ENCODE peak calls at places on chromosomes 13 and 19, in six cellular contexts. D is left lung; C is PC-3; B is CD8-positive, alpha-beta T cell; L is uterus; A is breast epithelium. F is an unnamed sample.

GRCh38 chr13:33352520-33352919 is 67.0 kb upstream of the STARD13 start:
- DNase-seq in D (no peak), A (no peak), L (no peak), C (no peak), B (no peak), F (no peak)

GRCh38 chr19:29694669-29695627 is 20.1 kb downstream of the C19orf12 start:
- DNase-seq in A (peak; percentile 78), L (peak; percentile 85), B (peak; percentile 91), D (peak; percentile 73), C (peak; percentile 56), F (peak; percentile 89)

GRCh38 chr19:39200066-39200817 is 3.5 kb downstream of the NCCRP1 start:
- DNase-seq in D (no peak), B (no peak), C (no peak), A (no peak), L (no peak), F (no peak)

GRCh38 chr13:63117710-63118109 is 1702.1 kb upstream of the PCDH20 start:
- DNase-seq in B (no peak), L (no peak), D (no peak), A (no peak), C (no peak), F (no peak)

GRCh38 chr13:20127563-20128458 is 33.0 kb downstream of the GJA3 start:
- DNase-seq in C (peak; percentile 66), D (peak; percentile 71), B (peak; percentile 62), L (peak; percentile 42), A (peak; percentile 60), F (peak; percentile 76)

GRCh38 chr13:108266316-108266936 is 3.1 kb upstream of the TNFSF13B start:
- DNase-seq in L (no peak), D (no peak), A (no peak), B (no peak), C (no peak), F (no peak)

GRCh38 chr13:30196025-30196424 is 111.3 kb downstream of the KATNAL1 start:
- DNase-seq in L (no peak), C (peak; percentile 2), B (no peak), D (no peak), A (no peak), F (no peak)

GRCh38 chr13:40306817-40307216 is 359.6 kb downstream of the FOXO1 start:
- DNase-seq in A (no peak), D (no peak), B (no peak), L (no peak), C (no peak), F (no peak)

GRCh38 chr13:97921146-97921776 is 32.2 kb upstream of the IPO5 start:
- DNase-seq in L (no peak), B (no peak), C (no peak), D (no peak), A (no peak), F (no peak)

GRCh38 chr13:91228940-91229339 is 118.5 kb upstream of the MIR17HG start:
- DNase-seq in C (no peak), L (no peak), A (no peak), D (no peak), B (no peak), F (no peak)

GRCh38 chr13:23467048-23467931 is 33.8 kb upstream of the SACS start:
- DNase-seq in B (no peak), A (no peak), D (no peak), C (no peak), L (no peak), F (no peak)

GRCh38 chr13:21694831-21695230 is 24.0 kb downstream of the FGF9 start:
- DNase-seq in B (no peak), L (no peak), A (no peak), D (no peak), C (no peak), F (no peak)

GRCh38 chr13:86193281-86193680 is 394.1 kb upstream of the SLITRK6 start:
- DNase-seq in B (no peak), A (no peak), L (no peak), C (peak; percentile 6), D (no peak), F (no peak)

GRCh38 chr19:18915639-18916038 is 3.5 kb downstream of the COPE start:
- DNase-seq in C (peak; percentile 55), D (no peak), L (no peak), A (no peak), B (no peak), F (peak; percentile 68)

GRCh38 chr19:15280915-15281683 is 48.9 kb upstream of the EPHX3 start:
- DNase-seq in B (no peak), L (peak; percentile 81), A (peak; percentile 68), C (peak; percentile 23), D (peak; percentile 80), F (no peak)

GRCh38 chr13:25768726-25769270 is 283.0 kb downstream of the SHISA2 start:
- DNase-seq in A (no peak), C (no peak), D (no peak), L (no peak), B (no peak), F (no peak)

GRCh38 chr19:33826521-33826920 is 29.9 kb downstream of the KCTD15 start:
- DNase-seq in B (no peak), L (no peak), A (no peak), D (no peak), C (no peak), F (no peak)

DNA sequence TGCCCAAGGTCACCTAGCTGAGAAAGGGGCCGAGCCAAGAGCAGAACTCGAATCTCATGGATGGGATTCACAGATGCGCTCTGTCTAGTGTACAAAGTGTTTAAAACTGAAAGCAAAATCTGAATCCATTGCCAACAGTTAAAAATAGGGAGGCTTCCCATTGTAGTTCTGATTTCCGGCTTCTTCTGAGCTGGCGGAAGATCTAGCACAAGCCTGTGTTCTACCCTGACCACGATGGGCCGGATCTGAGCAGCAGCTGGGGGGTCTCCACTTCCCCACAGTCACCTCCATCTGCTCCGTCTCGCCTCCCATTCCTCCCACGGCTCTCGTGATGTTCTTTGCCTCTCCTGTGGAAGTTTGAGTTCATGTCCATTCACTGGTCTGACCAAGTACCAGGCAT is 2.4 kb downstream of the CACNG8 start:
- DNase-seq in B (no peak), C (no peak), A (no peak), D (no peak), L (no peak), F (no peak)
- H3K27ac ChIP-seq in B (no peak overlapping the region), C (no peak overlapping the region), A (no peak overlapping the region), D (no peak overlapping the region), L (no peak overlapping the region), F (no peak overlapping the region)

GRCh38 chr19:11692127-11692790 is 46.5 kb downstream of the ZNF823 start:
- DNase-seq in D (no peak), B (no peak), L (no peak), C (no peak), A (no peak), F (no peak)

GRCh38 chr19:11698231-11698630 is 40.5 kb downstream of the ZNF823 start:
- DNase-seq in A (no peak), D (no peak), B (no peak), C (no peak), L (no peak), F (no peak)

GRCh38 chr19:11694533-11695439 is 44.0 kb downstream of the ZNF823 start:
- DNase-seq in C (peak; percentile 97), B (peak; percentile 74), L (peak; percentile 95), D (peak; percentile 95), A (peak; percentile 98), F (peak; percentile 97)

GRCh38 chr19:11697284-11697855 is 41.4 kb downstream of the ZNF823 start:
- DNase-seq in D (no peak), C (no peak), L (no peak), A (no peak), B (no peak), F (no peak)

GRCh38 chr19:11693505-11694499 is 44.9 kb downstream of the ZNF823 start:
- DNase-seq in L (no peak), A (no peak), B (no peak), C (peak; percentile 52), D (no peak), F (no peak)
- H3K4me1 ChIP-seq in L (no peaks in the 10 kb centered on the region), A (no peaks in the 10 kb centered on the region), B (peaks cover 17% of the 10 kb centered on the region), C (peaks cover 9% of the 10 kb centered on the region), D (peaks cover 16% of the 10 kb centered on the region), F (peaks cover 7% of the 10 kb centered on the region)

GRCh38 chr13:24698686-24699085 is 18.5 kb downstream of the ATP12A start:
- DNase-seq in L (no peak), B (no peak), D (no peak), A (no peak), C (no peak), F (no peak)

GRCh38 chr13:24694907-24695306 is 14.7 kb downstream of the ATP12A start:
- DNase-seq in L (no peak), A (no peak), B (no peak), D (no peak), C (peak; percentile 55), F (no peak)

GRCh38 chr13:24691381-24691780 is 11.2 kb downstream of the ATP12A start:
- DNase-seq in A (no peak), L (no peak), B (no peak), C (no peak), D (no peak), F (no peak)

GRCh38 chr13:24692541-24692940 is 12.3 kb downstream of the ATP12A start:
- DNase-seq in L (no peak), A (no peak), C (no peak), B (no peak), D (no peak), F (no peak)

DNA sequence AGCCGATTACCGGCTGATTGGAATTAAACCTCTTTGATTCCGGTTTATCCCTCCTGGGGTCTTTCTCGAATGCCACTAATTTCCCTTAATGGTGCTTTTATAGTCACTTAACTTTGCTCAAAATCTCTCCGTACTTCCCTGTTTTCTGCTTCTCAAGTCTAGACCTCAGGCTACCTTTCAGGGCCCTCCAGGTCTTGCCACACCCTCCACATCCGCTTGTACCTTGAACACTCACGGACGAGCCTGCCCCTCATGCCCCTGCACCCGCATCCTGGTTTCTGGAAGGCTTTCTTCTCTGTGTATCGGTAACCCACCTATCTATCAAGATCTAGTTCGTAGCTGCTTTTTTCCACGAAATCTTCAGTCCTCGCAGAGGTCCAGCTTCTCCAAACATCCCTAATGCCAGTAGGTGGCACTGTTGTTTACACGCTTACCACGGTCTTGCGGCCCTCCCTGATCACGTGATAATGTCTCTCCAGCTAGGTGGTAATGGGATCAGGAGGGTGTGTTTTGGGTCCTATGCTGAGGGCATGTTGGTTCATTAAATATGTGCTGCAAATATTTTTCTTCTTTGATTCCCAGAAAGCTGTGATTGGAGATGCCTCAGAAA is 13.8 kb downstream of the ATP12A start:
- DNase-seq in A (no peak), D (no peak), B (no peak), C (peak; percentile 78), L (no peak), F (no peak)
- TF ChIP-seq CTCF in A (peak; percentile 47), D (peak; percentile 36), B (peak; percentile 54), C (peak; percentile 84), L (no peak), F (peak; percentile 60)

GRCh38 chr19:31347356-31347755 is 1.9 kb downstream of the TSHZ3 start:
- DNase-seq in D (no peak), A (no peak), B (no peak), C (no peak), L (no peak), F (no peak)
- H3K27ac ChIP-seq in D (no peak overlapping the region), A (no peak overlapping the region), B (no peak overlapping the region), C (no peak overlapping the region), L (peak overlapping the region; percentile 95), F (no peak overlapping the region)

GRCh38 chr19:56114051-56114694 is 6.9 kb downstream of the ZNF787 start:
- DNase-seq in B (no peak), C (no peak), L (no peak), D (no peak), A (no peak), F (no peak)
- H3K4me1 ChIP-seq in B (peaks cover 19% of the 10 kb centered on the region), C (peaks cover 4% of the 10 kb centered on the region), L (peaks cover 44% of the 10 kb centered on the region), D (peaks cover 98% of the 10 kb centered on the region), A (peaks cover 5% of the 10 kb centered on the region), F (peaks cover 88% of the 10 kb centered on the region)

GRCh38 chr19:4647676-4648644 is 8.6 kb downstream of the TNFAIP8L1 start:
- DNase-seq in D (no peak), B (no peak), L (peak; percentile 54), C (no peak), A (no peak), F (no peak)
- TF ChIP-seq CTCF in D (no peak), B (no peak), L (no peak), C (peak; percentile 27), A (no peak), F (no peak)